ENCODE peak calls at places on chromosome 6, in eight cellular contexts. C is HepG2, T is HCT116, W is SK-N-SH, K is K562, Q is endothelial cell of umbilical vein, I is H1, L is GM12878. J is an unnamed sample.

GRCh38 chr6:116062496-116062895 is 1.8 kb upstream of the FRK start:
- DNase-seq in C (no peak), T (no peak), W (no peak), K (no peak), Q (no peak), I (no peak), L (no peak), J (no peak)

GRCh38 chr6:81387163-81387562 is 365.3 kb downstream of the TENT5A start:
- DNase-seq in C (no peak), T (no peak), W (no peak), K (no peak), Q (no peak), I (no peak), L (no peak), J (no peak)

GRCh38 chr6:20605581-20605980 is 71.3 kb downstream of the CDKAL1 start:
- DNase-seq in C (no peak), T (no peak), W (no peak), K (no peak), Q (no peak), I (no peak), L (no peak), J (no peak)

GRCh38 chr6:130473886-130474285 is 108.1 kb downstream of the TMEM200A start:
- DNase-seq in C (no peak), T (no peak), W (no peak), K (no peak), Q (no peak), I (no peak), L (no peak), J (no peak)

GRCh38 chr6:43604174-43604573 is 24.9 kb downstream of the GTPBP2 start:
- DNase-seq in C (no peak), T (no peak), W (no peak), K (no peak), Q (peak; percentile 61), I (no peak), L (no peak), J (no peak)

GRCh38 chr6:15500901-15501805 is 161.7 kb downstream of the DTNBP1 start:
- DNase-seq in C (no peak), T (no peak), W (no peak), K (no peak), Q (no peak), I (no peak), L (no peak), J (no peak)

GRCh38 chr6:143517447-143517773 is 5.9 kb upstream of the FUCA2 start:
- DNase-seq in C (no peak), T (no peak), W (no peak), K (no peak), Q (no peak), I (no peak), L (no peak), J (no peak)

GRCh38 chr6:80639243-80639642 is 532.8 kb downstream of the BCKDHB start:
- DNase-seq in C (no peak), T (no peak), W (no peak), K (no peak), Q (no peak), I (no peak), L (no peak), J (no peak)

GRCh38 chr6:57158658-57159057 is 13.5 kb upstream of the BAG2 start:
- DNase-seq in C (no peak), T (no peak), W (no peak), K (no peak), Q (no peak), I (no peak), L (no peak), J (no peak)

GRCh38 chr6:43942616-43943015 is 172.6 kb downstream of the VEGFA start:
- DNase-seq in C (no peak), T (no peak), W (no peak), K (no peak), Q (no peak), I (no peak), L (no peak), J (no peak)

GRCh38 chr6:168148231-168148849 is 69.3 kb upstream of the FRMD1 start:
- DNase-seq in C (no peak), T (no peak), W (no peak), K (no peak), Q (no peak), I (peak; percentile 28), L (no peak), J (no peak)

GRCh38 chr6:14922306-14922705 is 323.6 kb upstream of the JARID2 start:
- DNase-seq in C (no peak), T (no peak), W (peak; percentile 34), K (no peak), Q (no peak), I (no peak), L (no peak), J (no peak)

GRCh38 chr6:53349209-53349693 is 501 bp upstream of the ELOVL5 start:
- DNase-seq in C (no peak), T (no peak), W (no peak), K (no peak), Q (no peak), I (no peak), L (no peak), J (no peak)

GRCh38 chr6:126356526-126356925 is 16.6 kb downstream of the CENPW start:
- DNase-seq in C (no peak), T (no peak), W (no peak), K (no peak), Q (no peak), I (no peak), L (no peak), J (no peak)
- TF ChIP-seq POLR2AphosphoS5 in C (no peak), T (no peak), W (no peak), K (no peak), Q (no peak), I (no peak), L (no peak), J (no peak)

GRCh38 chr6:170272341-170273065 is 18.4 kb downstream of the DLL1 start:
- DNase-seq in C (no peak), T (no peak), W (no peak), K (no peak), Q (no peak), I (no peak), L (no peak), J (no peak)

GRCh38 chr6:170273191-170273590 is 17.7 kb downstream of the DLL1 start:
- DNase-seq in C (no peak), T (no peak), W (no peak), K (no peak), Q (no peak), I (no peak), L (no peak), J (no peak)

GRCh38 chr6:170270984-170271593 is 19.8 kb downstream of the DLL1 start:
- DNase-seq in C (no peak), T (no peak), W (no peak), K (no peak), Q (no peak), I (no peak), L (no peak), J (no peak)

GRCh38 chr6:170269873-170270541 is 20.9 kb downstream of the DLL1 start:
- DNase-seq in C (no peak), T (no peak), W (no peak), K (no peak), Q (no peak), I (no peak), L (no peak), J (no peak)

DNA sequence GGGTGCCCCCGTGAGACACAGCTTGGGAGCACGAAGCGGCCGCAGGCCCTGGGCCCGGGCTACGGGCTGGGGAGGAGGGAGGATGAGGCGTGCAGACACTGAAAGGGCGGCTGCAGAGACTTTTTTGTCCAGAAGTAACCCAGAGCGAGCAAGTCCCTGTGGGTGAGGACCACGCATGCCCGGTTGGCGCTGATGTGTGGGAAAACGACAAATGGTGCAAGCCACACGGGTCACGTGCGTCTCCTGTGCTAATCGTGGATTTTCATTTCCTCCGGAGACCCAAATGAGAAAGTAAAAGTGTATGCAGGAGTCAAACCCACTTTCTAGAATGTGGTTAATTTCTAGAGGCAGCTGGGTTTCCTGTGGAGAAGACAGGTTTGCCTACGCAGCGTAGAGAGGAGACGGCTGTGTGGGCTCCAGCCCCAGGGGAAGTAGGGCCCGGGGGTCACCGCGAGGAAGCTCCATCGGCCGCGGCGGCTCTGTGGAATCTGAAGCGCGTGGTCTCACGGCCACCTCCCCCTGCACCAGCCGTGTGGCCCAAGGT is 19.0 kb downstream of the DLL1 start:
- DNase-seq in C (no peak), T (no peak), W (no peak), K (no peak), Q (no peak), I (no peak), L (peak; percentile 91), J (no peak)
- H3K9ac ChIP-seq in C (no peak overlapping the region), T (no peak overlapping the region), W (no peak overlapping the region), K (no peak overlapping the region), Q (no peak overlapping the region), I (no peak overlapping the region), L (peak overlapping the region; percentile 40), J (no peak overlapping the region)

GRCh38 chr6:10033223-10033829 is 381.5 kb downstream of the TFAP2A start:
- DNase-seq in C (peak; percentile 53), T (no peak), W (no peak), K (no peak), Q (no peak), I (no peak), L (no peak), J (no peak)
- TF ChIP-seq POLR2AphosphoS5 in C (no peak), T (no peak), W (no peak), K (no peak), Q (no peak), I (no peak), L (no peak), J (no peak)

DNA sequence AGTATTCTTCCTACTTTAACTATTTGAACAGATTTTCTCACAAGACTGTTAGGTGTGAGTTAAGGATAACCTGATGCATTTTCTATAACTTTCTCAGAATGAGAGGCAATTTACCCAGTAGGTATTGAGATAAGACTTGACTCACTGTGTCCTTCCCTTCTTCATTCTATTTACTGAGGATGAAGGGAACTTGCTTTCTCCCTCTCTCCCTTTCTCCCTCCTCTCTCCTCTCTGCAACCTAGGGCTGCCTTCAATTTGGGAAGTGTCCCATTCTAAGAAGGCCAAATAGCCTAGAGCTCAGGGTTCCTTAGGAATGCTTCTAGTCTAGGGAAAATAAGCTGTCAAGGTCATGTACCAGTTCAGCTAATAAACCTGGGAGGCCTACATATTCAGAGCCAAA is 3.2 kb downstream of the ECHDC1 start:
- DNase-seq in C (no peak), T (no peak), W (no peak), K (no peak), Q (no peak), I (no peak), L (no peak), J (no peak)
- H3K9ac ChIP-seq in C (no peak overlapping the region), T (no peak overlapping the region), W (no peak overlapping the region), K (no peak overlapping the region), Q (no peak overlapping the region), I (no peak overlapping the region), L (peak overlapping the region; percentile 14), J (no peak overlapping the region)

DNA sequence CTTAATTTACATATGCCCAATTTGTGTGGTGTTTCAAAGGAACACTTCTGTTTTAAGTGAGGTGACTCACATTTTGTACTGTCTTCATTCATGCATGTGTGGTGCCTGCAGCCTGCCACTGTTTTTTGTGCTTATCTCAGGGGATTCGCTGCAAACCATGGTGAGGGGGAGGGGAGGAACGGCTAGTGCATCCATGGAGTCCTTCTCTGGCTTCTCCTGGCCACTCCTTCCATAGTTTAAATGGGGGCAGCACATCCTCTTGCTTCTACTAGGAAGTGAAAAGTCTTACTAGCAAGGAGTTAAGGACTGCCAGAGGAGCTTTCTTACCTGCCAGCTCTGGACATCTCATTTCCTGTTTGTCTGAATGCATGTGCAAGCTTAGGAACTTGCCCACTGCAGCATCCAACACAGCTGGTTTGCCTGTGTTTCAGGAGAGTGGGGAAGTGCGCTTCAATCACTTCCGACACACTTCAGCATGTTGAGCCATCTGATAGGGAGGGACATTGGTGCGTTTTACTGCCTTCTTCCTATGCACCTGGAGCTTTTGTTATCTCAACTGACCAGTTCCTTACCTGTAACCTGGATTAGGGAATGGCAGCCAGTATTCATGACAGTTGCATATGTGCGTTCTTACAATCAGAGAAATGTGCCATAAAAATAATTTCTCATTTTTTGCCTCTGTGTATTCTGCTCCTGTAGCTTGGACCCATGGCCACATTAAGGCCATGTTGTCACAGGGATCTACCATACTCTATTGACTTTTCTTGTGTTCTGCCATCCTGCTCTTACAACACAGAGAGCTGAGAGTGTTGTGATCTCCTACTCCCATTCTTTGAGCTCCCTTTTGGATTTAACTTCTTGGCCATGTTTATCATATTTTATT is 211.3 kb downstream of the ARID1B start:
- DNase-seq in C (peak; percentile 39), T (no peak), W (peak; percentile 39), K (peak; percentile 49), Q (no peak), I (no peak), L (peak; percentile 57), J (no peak)
- TF ChIP-seq POLR2AphosphoS5 in C (no peak), T (no peak), W (no peak), K (no peak), Q (no peak), I (no peak), L (no peak), J (no peak)